ENCODE peak calls at places on chromosomes 13 and 19, in eight cellular contexts. O, W, B, V, K, C, D and A are unnamed samples.

GRCh38 chr13:112219753-112220152 is 152.8 kb downstream of the SOX1 start:
- DNase-seq in W (no peak), D (no peak), V (no peak), C (no peak), B (no peak), O (no peak), K (no peak), A (no peak)

GRCh38 chr13:109784590-109785140 is 1.7 kb downstream of the IRS2 start:
- DNase-seq in W (peak), V (peak), C (peak), B (no peak), D (peak), O (peak), K (peak), A (peak)

GRCh38 chr13:20035130-20035529 is 76.6 kb downstream of the ZMYM2 start:
- DNase-seq in C (no peak), O (no peak), D (no peak), B (no peak), W (no peak), V (no peak), K (peak), A (no peak)

GRCh38 chr19:19691683-19692082 is 23.0 kb downstream of the ZNF101 start:
- DNase-seq in D (no peak), V (no peak), W (no peak), O (no peak), B (no peak), K (no peak), C (no peak), A (no peak)

GRCh38 chr19:12793290-12794195 is 2.3 kb downstream of the JUNB start:
- DNase-seq in D (peak), K (peak), O (peak), W (peak), C (peak), V (peak), B (peak), A (no peak)

GRCh38 chr13:107450426-107450825 is 764.9 kb downstream of the LIG4 start:
- DNase-seq in W (no peak), B (no peak), D (no peak), O (peak), K (no peak), V (no peak), C (no peak), A (no peak)

GRCh38 chr13:59320021-59320420 is 843.7 kb downstream of the DIAPH3 start:
- DNase-seq in O (no peak), V (no peak), B (no peak), C (no peak), W (no peak), D (no peak), K (peak), A (no peak)

GRCh38 chr13:92682832-92683517 is 543.6 kb upstream of the GPC6 start:
- DNase-seq in D (no peak), B (no peak), C (no peak), O (no peak), K (no peak), V (no peak), W (no peak), A (no peak)

GRCh38 chr19:39110263-39110967 is 15.2 kb upstream of the PAK4 start:
- DNase-seq in D (peak), O (no peak), W (peak), V (peak), B (peak), C (peak), K (peak), A (no peak)

GRCh38 chr19:18208098-18208951 is 4.5 kb upstream of the RAB3A start:
- DNase-seq in D (peak), O (peak), V (no peak), C (peak), B (no peak), W (peak), K (peak), A (peak)
- TF ChIP-seq CTCF in D (peak), O (peak), V (no peak), C (no peak), B (peak), W (peak), K (peak), A (peak)

DNA sequence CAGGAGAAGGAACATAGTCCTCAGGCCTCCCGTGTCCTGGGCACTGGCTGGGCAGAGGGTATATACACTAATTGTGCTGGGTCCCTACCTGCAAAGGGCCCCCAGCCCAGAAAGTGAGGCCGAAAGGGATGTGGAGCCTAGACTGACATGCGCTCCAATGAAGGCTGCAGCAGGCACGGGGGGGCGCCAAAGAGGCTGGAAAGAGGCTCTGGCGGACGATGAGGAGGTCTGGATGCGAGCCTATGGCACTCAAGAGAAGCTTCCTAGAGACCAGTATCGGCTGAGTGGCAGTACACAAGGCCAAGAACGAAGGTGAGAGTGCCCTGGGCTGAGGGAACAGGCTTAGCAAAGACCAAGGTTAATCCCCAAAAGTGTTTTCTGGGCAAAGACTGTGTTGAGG is 16.6 kb downstream of the VRK3 start:
- DNase-seq in K (peak), D (peak), B (no peak), W (peak), V (no peak), C (no peak), O (no peak), A (no peak)
- TF ChIP-seq CTCF in K (peak), D (peak), B (no peak), W (no peak), V (no peak), C (no peak), O (peak), A (no peak)

GRCh38 chr19:49664171-49665070 is 1.2 kb downstream of the IRF3 start:
- DNase-seq in D (peak), C (peak), K (peak), O (peak), W (peak), B (peak), V (peak), A (peak)
- TF ChIP-seq CTCF in D (no peak), C (no peak), K (no peak), O (no peak), W (no peak), B (no peak), V (peak), A (no peak)

GRCh38 chr19:5245631-5246553 is 94.7 kb downstream of the PTPRS start:
- DNase-seq in D (no peak), O (no peak), C (no peak), W (no peak), B (no peak), V (no peak), K (no peak), A (no peak)

GRCh38 chr19:5246554-5247155 is 94.0 kb downstream of the PTPRS start:
- DNase-seq in C (no peak), V (no peak), B (no peak), O (no peak), D (no peak), W (no peak), K (no peak), A (no peak)

GRCh38 chr19:5243878-5244277 is 96.7 kb downstream of the PTPRS start:
- DNase-seq in D (no peak), K (no peak), O (no peak), B (no peak), V (no peak), C (no peak), W (no peak), A (no peak)

GRCh38 chr19:5247957-5248705 is 92.5 kb downstream of the PTPRS start:
- DNase-seq in K (no peak), D (no peak), W (no peak), B (no peak), V (no peak), C (no peak), O (no peak), A (no peak)

GRCh38 chr19:5244351-5244750 is 96.3 kb downstream of the PTPRS start:
- DNase-seq in O (no peak), C (no peak), K (no peak), D (no peak), W (no peak), B (no peak), V (no peak), A (no peak)
- TF ChIP-seq CTCF in O (no peak), C (no peak), K (no peak), D (no peak), W (no peak), B (no peak), V (no peak), A (no peak)

DNA sequence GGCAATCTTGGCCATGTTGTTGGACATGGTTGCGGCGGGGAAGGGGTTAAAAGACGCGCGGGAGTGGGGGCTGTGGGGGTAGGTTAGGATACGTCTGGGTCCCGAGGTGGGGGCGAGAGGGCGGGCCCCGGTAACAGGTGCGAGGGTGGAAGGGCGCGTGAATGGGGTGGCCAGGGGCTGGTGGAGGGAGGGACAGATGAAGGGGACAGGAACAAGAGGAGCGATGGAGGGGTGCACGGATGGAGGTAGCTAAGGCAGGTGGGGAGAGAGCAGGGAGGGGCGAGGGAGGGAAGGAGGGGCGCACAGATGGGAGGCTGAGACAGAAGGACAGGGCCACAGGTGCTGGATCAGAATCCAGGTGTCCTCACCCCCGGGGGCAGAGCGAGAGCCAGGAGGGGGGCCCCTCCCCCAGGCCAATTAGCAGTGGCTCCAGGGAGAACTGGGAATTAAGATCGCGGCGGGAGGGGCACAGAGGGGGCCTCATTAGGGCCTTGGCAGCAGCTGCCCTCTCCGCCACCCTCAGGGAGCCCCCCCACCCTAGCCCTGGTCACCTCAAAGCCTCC is 1.3 kb downstream of the GNG8 start:
- DNase-seq in C (no peak), B (no peak), V (no peak), O (no peak), K (no peak), D (no peak), W (peak), A (no peak)
- TF ChIP-seq CTCF in C (no peak), B (no peak), V (no peak), O (no peak), K (no peak), D (no peak), W (no peak), A (no peak)

GRCh38 chr13:79647518-79647917 is 166.6 kb downstream of the NDFIP2 start:
- DNase-seq in W (no peak), C (no peak), V (no peak), D (no peak), K (peak), B (peak), O (no peak), A (no peak)

GRCh38 chr13:79637086-79637763 is 156.3 kb downstream of the NDFIP2 start:
- DNase-seq in C (no peak), W (no peak), B (no peak), K (no peak), O (no peak), V (no peak), D (no peak), A (no peak)

GRCh38 chr13:79645569-79645968 is 164.6 kb downstream of the NDFIP2 start:
- DNase-seq in B (no peak), W (no peak), V (no peak), C (no peak), D (no peak), O (no peak), K (no peak), A (no peak)

GRCh38 chr13:79646880-79647279 is 165.9 kb downstream of the NDFIP2 start:
- DNase-seq in O (no peak), B (no peak), D (no peak), V (no peak), C (no peak), W (no peak), K (no peak), A (no peak)

DNA sequence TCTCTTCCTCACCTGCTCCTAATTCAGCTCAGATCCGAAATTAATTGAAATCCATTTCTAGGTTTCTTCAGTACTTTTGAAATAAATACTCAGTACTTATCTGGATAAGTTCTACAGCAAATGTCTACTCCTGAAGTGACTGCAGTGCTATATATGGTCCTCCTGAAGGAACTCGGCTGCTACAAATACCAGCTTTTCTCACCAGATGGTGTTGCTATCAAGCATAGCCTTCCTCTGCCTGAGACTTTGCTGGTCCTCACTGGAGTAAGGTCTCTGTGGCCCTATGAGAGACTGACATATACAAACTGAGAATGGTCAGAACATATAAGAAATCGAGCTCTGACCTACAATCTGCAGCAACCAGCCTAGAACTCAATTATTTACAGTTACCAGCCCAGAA is 161.6 kb downstream of the NDFIP2 start:
- DNase-seq in B (no peak), O (no peak), D (no peak), C (no peak), W (no peak), V (no peak), K (no peak), A (no peak)
- TF ChIP-seq CTCF in B (no peak), O (no peak), D (no peak), C (no peak), W (no peak), V (no peak), K (no peak), A (no peak)

GRCh38 chr13:33556828-33557227 is 261.1 kb upstream of the RFC3 start:
- DNase-seq in V (no peak), B (no peak), C (no peak), K (no peak), W (no peak), D (no peak), O (no peak), A (no peak)

GRCh38 chr13:33561627-33562026 is 256.3 kb upstream of the RFC3 start:
- DNase-seq in V (no peak), D (no peak), C (no peak), B (peak), W (no peak), K (no peak), O (no peak), A (no peak)

GRCh38 chr13:33554919-33555791 is 262.8 kb upstream of the RFC3 start:
- DNase-seq in V (no peak), O (no peak), B (no peak), C (no peak), K (peak), D (no peak), W (no peak), A (no peak)

DNA sequence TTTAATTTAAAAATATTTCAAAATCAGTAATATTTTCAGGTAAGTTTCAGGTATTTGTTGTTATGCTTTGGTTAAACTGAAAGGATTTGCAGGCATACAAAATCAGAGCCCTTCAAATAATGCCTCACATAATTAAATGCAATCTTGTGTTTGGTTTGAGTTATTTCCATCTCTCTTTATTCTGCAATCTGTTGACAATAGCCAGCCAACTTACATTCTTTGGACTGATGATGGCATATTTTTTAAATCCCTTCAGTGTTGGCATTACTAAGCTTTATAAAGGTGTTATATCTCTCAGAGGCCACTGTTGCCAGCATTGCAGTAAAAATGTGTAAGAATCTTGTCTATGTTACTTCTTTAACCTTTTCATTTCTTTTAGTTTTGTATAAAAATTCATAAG is 257.2 kb upstream of the RFC3 start:
- DNase-seq in K (no peak), W (no peak), D (no peak), C (no peak), B (no peak), V (no peak), O (no peak), A (no peak)
- TF ChIP-seq CTCF in K (no peak), W (no peak), D (no peak), C (no peak), B (no peak), V (no peak), O (no peak), A (no peak)

GRCh38 chr19:49421039-49421877 is 2.0 kb downstream of the PTH2 start:
- DNase-seq in O (peak), D (peak), V (no peak), W (peak), B (peak), K (peak), C (peak), A (peak)

GRCh38 chr19:49423985-49424303 is 703 bp upstream of the PTH2 start:
- DNase-seq in O (no peak), W (no peak), K (no peak), D (no peak), C (no peak), V (no peak), B (no peak), A (no peak)

GRCh38 chr19:49421878-49422202 is 1.4 kb downstream of the PTH2 start:
- DNase-seq in D (no peak), W (no peak), O (no peak), B (no peak), V (no peak), K (no peak), C (no peak), A (no peak)

GRCh38 chr19:49423278-49423984 is at the start of gene PTH2:
- DNase-seq in D (no peak), W (no peak), O (no peak), B (no peak), K (no peak), C (no peak), V (no peak), A (no peak)

GRCh38 chr19:49422407-49423277 is 599 bp downstream of the PTH2 start:
- DNase-seq in W (peak), B (no peak), K (peak), O (peak), V (no peak), C (no peak), D (peak), A (no peak)
- TF ChIP-seq CTCF in W (peak), B (peak), K (peak), O (peak), V (no peak), C (no peak), D (peak), A (no peak)

GRCh38 chr19:14091086-14091884 is 734 bp upstream of the SAMD1 start:
- DNase-seq in W (peak), B (peak), K (peak), V (no peak), D (peak), O (peak), C (peak), A (no peak)

GRCh38 chr19:14089662-14090508 is 666 bp downstream of the SAMD1 start:
- DNase-seq in W (peak), C (peak), D (peak), K (peak), B (peak), V (no peak), O (peak), A (no peak)

GRCh38 chr19:14088634-14089411 is 1.7 kb downstream of the SAMD1 start:
- DNase-seq in D (no peak), C (no peak), V (no peak), O (no peak), K (no peak), B (no peak), W (no peak), A (no peak)

GRCh38 chr19:14090509-14091085 is at the start of gene SAMD1:
- DNase-seq in D (peak), K (peak), B (peak), V (peak), C (peak), W (peak), O (peak), A (peak)

DNA sequence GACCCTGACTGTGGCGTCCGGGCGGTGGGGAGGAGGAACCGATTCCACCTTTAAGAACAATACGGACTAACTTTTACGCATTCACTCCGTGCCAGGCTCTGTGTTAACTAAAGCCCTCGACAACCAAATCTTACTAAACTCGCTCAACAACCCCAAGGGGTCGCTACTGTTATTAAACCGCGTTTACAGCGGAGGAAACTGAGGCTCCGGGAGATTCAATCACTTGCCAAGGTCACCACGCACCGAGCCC is 1.2 kb downstream of the SAMD1 start:
- DNase-seq in B (no peak), K (peak), C (no peak), O (no peak), D (peak), W (no peak), V (no peak), A (no peak)
- TF ChIP-seq CTCF in B (no peak), K (no peak), C (no peak), O (peak), D (no peak), W (no peak), V (no peak), A (no peak)